ENCODE peak calls at places on chromosomes 6 and 20, in six cellular contexts. H, B, P, D, Q and O are unnamed samples.

GRCh38 chr6:161029195-161029809 is 37.7 kb downstream of the MAP3K4 start:
- DNase-seq in H (no peak), B (no peak), P (no peak), D (no peak), Q (no peak), O (peak)

GRCh38 chr6:75819776-75820487 is 70.9 kb downstream of the MYO6 start:
- DNase-seq in H (no peak), B (no peak), P (no peak), D (no peak), Q (no peak), O (no peak)

GRCh38 chr6:9612489-9612888 is 802.4 kb downstream of the TFAP2A start:
- DNase-seq in H (no peak), B (no peak), P (no peak), D (no peak), Q (no peak), O (no peak)

GRCh38 chr6:63571382-63571882 is 848 bp upstream of the LOC128125822 start:
- DNase-seq in H (no peak), B (no peak), P (no peak), D (no peak), Q (no peak), O (no peak)

GRCh38 chr20:62123450-62124118 is 1.3 kb downstream of the LSM14B start:
- DNase-seq in H (peak), B (no peak), P (no peak), D (no peak), Q (no peak), O (peak)

GRCh38 chr20:44727039-44727438 is 11.9 kb downstream of the CCN5 start:
- DNase-seq in H (no peak), B (no peak), P (no peak), D (no peak), Q (no peak), O (no peak)

GRCh38 chr6:37038297-37039198 is 33.1 kb downstream of the FGD2 start:
- DNase-seq in H (no peak), B (peak), P (no peak), D (no peak), Q (no peak), O (peak)

GRCh38 chr20:24935786-24936525 is 13.1 kb upstream of the CST7 start:
- DNase-seq in H (no peak), B (no peak), P (no peak), D (no peak), Q (no peak), O (no peak)